ENCODE peak calls at places on chromosomes 3 and 15, in eight cellular contexts. I is BJ, X is neural progenitor cell, Q is A549, B is activated B cell treated with CpG ODN at 0.5 μM for 24 hours, E is choroid plexus epithelial cell, W is fibroblast of pulmonary artery, Z is GM20000. H is an unnamed sample.

GRCh38 chr3:50322386-50323091 is at the start of gene HYAL2:
- DNase-seq in I (no peak), X (peak), Q (no peak), B (no peak), E (no peak), W (peak), Z (no peak), H (no peak)

GRCh38 chr3:170622369-170623159 is 36.7 kb upstream of the SLC7A14 start:
- DNase-seq in I (peak), X (no peak), Q (no peak), B (no peak), E (peak), W (peak), Z (no peak), H (peak)

GRCh38 chr3:13157986-13158385 is 84.8 kb upstream of the IQSEC1 start:
- DNase-seq in I (no peak), X (no peak), Q (no peak), B (no peak), E (no peak), W (no peak), Z (no peak), H (no peak)

GRCh38 chr3:13792512-13793347 is 87.1 kb downstream of the WNT7A start:
- DNase-seq in I (no peak), X (no peak), Q (no peak), B (no peak), E (no peak), W (no peak), Z (no peak), H (no peak)

GRCh38 chr15:61243984-61244593 is 15.0 kb upstream of the RORA start:
- DNase-seq in I (no peak), X (no peak), Q (no peak), B (no peak), E (no peak), W (no peak), Z (no peak), H (no peak)

GRCh38 chr3:32384938-32385337 is 6.7 kb upstream of the CMTM7 start:
- DNase-seq in I (no peak), X (peak), Q (no peak), B (no peak), E (peak), W (peak), Z (no peak), H (no peak)

GRCh38 chr15:99424978-99425665 is 140.7 kb upstream of the MEF2A start:
- DNase-seq in I (no peak), X (no peak), Q (no peak), B (peak), E (peak), W (peak), Z (peak), H (peak)

GRCh38 chr3:133271491-133271890 is 128.4 kb upstream of the BFSP2 start:
- DNase-seq in I (no peak), X (peak), Q (no peak), B (no peak), E (no peak), W (no peak), Z (no peak), H (no peak)

GRCh38 chr15:98690272-98690671 is 41.9 kb downstream of the IGF1R start:
- DNase-seq in I (no peak), X (no peak), Q (no peak), B (no peak), E (peak), W (no peak), Z (no peak), H (no peak)

GRCh38 chr15:71752604-71753289 is 57.6 kb upstream of the NR2E3 start:
- DNase-seq in I (peak), X (peak), Q (peak), B (no peak), E (peak), W (peak), Z (peak), H (peak)
- TF ChIP-seq CTCF in I (peak), X (peak), Q (peak), B (no peak), E (peak), W (peak), Z (peak), H (peak)

DNA sequence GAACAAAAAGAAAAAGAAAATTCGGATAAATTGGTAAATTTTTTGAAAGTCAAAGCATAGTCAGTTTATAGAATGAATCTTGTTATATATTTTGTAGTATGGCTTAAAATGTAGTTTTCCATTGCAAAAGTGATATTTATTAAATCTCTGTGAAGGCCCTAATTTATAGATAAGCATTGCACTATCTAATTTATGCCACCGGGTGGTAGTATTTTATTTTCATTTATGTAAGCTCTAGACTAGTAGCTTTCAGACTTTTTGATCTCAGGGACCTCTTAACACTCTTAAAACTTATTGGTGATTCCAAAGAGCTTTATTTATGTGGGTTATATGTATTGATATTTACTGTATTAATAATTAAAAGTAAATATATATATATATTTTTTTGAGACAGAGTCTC is 133.9 kb upstream of the LRRFIP2 start:
- DNase-seq in I (no peak), X (peak), Q (peak), B (no peak), E (peak), W (peak), Z (peak), H (no peak)
- TF ChIP-seq CTCF in I (peak), X (peak), Q (peak), B (no peak), E (no peak), W (peak), Z (no peak), H (no peak)

GRCh38 chr15:58283302-58283701 is 145.1 kb downstream of the AQP9 start:
- DNase-seq in I (no peak), X (no peak), Q (no peak), B (no peak), E (no peak), W (no peak), Z (no peak), H (no peak)

GRCh38 chr15:58279106-58279505 is 140.9 kb downstream of the AQP9 start:
- DNase-seq in I (no peak), X (no peak), Q (no peak), B (no peak), E (no peak), W (no peak), Z (no peak), H (no peak)

GRCh38 chr15:58279654-58280053 is 141.5 kb downstream of the AQP9 start:
- DNase-seq in I (no peak), X (no peak), Q (no peak), B (no peak), E (no peak), W (no peak), Z (no peak), H (no peak)

GRCh38 chr15:58284293-58284692 is 146.1 kb downstream of the AQP9 start:
- DNase-seq in I (no peak), X (no peak), Q (no peak), B (no peak), E (no peak), W (no peak), Z (no peak), H (no peak)

DNA sequence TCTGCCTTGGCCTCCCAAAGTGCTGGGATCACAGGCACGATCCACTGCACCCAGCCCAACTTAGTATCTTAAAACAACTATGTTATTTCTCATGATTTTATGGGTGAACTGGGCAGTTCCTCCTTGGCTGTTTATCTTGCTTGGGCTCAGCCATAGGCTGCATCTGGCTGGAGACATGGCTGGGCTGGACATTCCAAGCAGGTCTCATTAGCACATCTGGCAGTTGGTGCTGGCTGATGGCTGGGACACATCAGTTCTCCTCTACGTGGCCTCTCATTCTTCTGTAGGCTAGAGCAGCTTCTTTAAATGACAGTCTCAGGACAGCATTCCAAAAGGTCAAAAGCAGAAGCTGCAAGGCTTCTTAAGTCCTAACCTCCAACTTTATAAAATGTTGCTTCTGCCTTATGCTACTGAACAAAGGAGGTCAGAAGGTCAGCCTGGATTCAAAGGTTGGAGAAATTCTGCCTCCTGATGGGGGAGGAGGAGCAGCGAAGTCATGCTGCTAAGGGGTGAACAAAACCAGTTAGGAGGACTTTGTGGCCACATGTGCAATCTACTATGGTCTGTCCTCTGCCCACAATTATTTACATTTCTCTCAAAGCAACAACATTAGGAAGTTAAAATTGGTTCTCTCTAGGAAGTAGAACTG is 144.0 kb downstream of the AQP9 start:
- DNase-seq in I (no peak), X (peak), Q (no peak), B (no peak), E (no peak), W (no peak), Z (no peak), H (no peak)
- TF ChIP-seq CTCF in I (no peak), X (no peak), Q (no peak), B (no peak), E (no peak), W (no peak), Z (no peak), H (no peak)

DNA sequence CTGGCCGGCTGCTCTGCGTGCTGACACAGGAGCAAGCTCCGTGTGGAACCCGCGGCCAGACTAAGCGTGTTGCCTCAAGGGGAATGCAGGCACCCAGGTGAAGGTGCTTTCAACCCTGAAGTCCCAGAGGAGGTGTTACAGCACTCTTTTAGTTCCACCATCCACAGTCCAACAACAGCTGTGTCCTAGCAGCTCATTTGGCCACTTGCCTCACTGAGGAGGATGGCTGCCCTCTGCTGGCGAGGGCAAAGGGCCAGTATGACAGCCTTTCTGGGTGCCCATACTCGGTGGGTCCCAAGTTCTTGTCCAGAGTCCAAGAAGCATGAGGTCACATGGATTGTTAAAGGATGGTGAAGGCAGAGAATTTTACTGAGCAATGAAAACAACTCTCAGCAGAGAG is 87.8 kb downstream of the C3orf85 start:
- DNase-seq in I (no peak), X (peak), Q (peak), B (no peak), E (no peak), W (no peak), Z (no peak), H (no peak)
- TF ChIP-seq CTCF in I (no peak), X (peak), Q (peak), B (no peak), E (peak), W (peak), Z (no peak), H (no peak)

H was measured in AG09309.